ENCODE peak calls at places on chromosomes 5 and 9, in six cellular contexts. One of them, this sample, is unnamed.

GRCh38 chr5:55903121-55903701 is 52.1 kb downstream of the IL31RA start:
- DNase-seq in GM13976: peak
- DNase-seq in HCT116: no peak
- DNase-seq in lower lobe of right lung: no peak
- DNase-seq in foreskin fibroblast: no peak
- DNase-seq in heart left ventricle: no peak
- DNase-seq in this sample: no peak

GRCh38 chr9:137723396-137724113 is 104.8 kb downstream of the EHMT1 start:
- DNase-seq in heart left ventricle: no peak
- DNase-seq in GM13976: no peak
- DNase-seq in HCT116: no peak
- DNase-seq in foreskin fibroblast: no peak
- DNase-seq in lower lobe of right lung: no peak
- DNase-seq in this sample: no peak

GRCh38 chr5:173148354-173148753 is 4.0 kb downstream of the BNIP1 start:
- DNase-seq in foreskin fibroblast: no peak
- DNase-seq in lower lobe of right lung: no peak
- DNase-seq in HCT116: no peak
- DNase-seq in heart left ventricle: no peak
- DNase-seq in GM13976: no peak
- DNase-seq in this sample: no peak

GRCh38 chr5:4579679-4580078 is 560.5 kb upstream of the ADAMTS16 start:
- DNase-seq in heart left ventricle: no peak
- DNase-seq in lower lobe of right lung: no peak
- DNase-seq in GM13976: no peak
- DNase-seq in foreskin fibroblast: no peak
- DNase-seq in HCT116: no peak
- DNase-seq in this sample: no peak

GRCh38 chr9:3441197-3441816 is 84.5 kb downstream of the RFX3 start:
- DNase-seq in foreskin fibroblast: peak
- DNase-seq in lower lobe of right lung: no peak
- DNase-seq in heart left ventricle: no peak
- DNase-seq in GM13976: peak
- DNase-seq in HCT116: peak
- DNase-seq in this sample: peak

GRCh38 chr9:28584542-28584941 is 1011.3 kb upstream of the C9orf72 start:
- DNase-seq in heart left ventricle: no peak
- DNase-seq in HCT116: no peak
- DNase-seq in GM13976: no peak
- DNase-seq in lower lobe of right lung: no peak
- DNase-seq in foreskin fibroblast: no peak
- DNase-seq in this sample: no peak

GRCh38 chr9:16312962-16313546 is 557.4 kb downstream of the BNC2 start:
- DNase-seq in lower lobe of right lung: no peak
- DNase-seq in foreskin fibroblast: no peak
- DNase-seq in GM13976: no peak
- DNase-seq in heart left ventricle: no peak
- DNase-seq in HCT116: no peak
- DNase-seq in this sample: no peak

GRCh38 chr5:167982-168660 is 23.2 kb upstream of the LRRC14B start:
- DNase-seq in foreskin fibroblast: peak
- DNase-seq in heart left ventricle: no peak
- DNase-seq in GM13976: no peak
- DNase-seq in HCT116: no peak
- DNase-seq in lower lobe of right lung: no peak
- DNase-seq in this sample: peak

GRCh38 chr9:70229579-70229978 is 29.2 kb upstream of the SMC5 start:
- DNase-seq in lower lobe of right lung: no peak
- DNase-seq in HCT116: peak
- DNase-seq in foreskin fibroblast: peak
- DNase-seq in GM13976: no peak
- DNase-seq in heart left ventricle: no peak
- DNase-seq in this sample: peak

GRCh38 chr5:111748304-111748763 is 8.7 kb downstream of the NREP start:
- DNase-seq in lower lobe of right lung: no peak
- DNase-seq in GM13976: no peak
- DNase-seq in HCT116: peak
- DNase-seq in heart left ventricle: no peak
- DNase-seq in foreskin fibroblast: peak
- DNase-seq in this sample: peak

GRCh38 chr5:76402251-76402879 is 720 bp upstream of the IQGAP2 start:
- DNase-seq in heart left ventricle: no peak
- DNase-seq in GM13976: peak
- DNase-seq in HCT116: no peak
- DNase-seq in foreskin fibroblast: peak
- DNase-seq in lower lobe of right lung: peak
- DNase-seq in this sample: no peak

GRCh38 chr9:23820731-23821399 is 5.2 kb downstream of the ELAVL2 start:
- DNase-seq in heart left ventricle: peak
- DNase-seq in foreskin fibroblast: peak
- DNase-seq in HCT116: no peak
- DNase-seq in GM13976: no peak
- DNase-seq in lower lobe of right lung: no peak
- DNase-seq in this sample: no peak

GRCh38 chr5:173645437-173645807 is 29.0 kb upstream of the BOD1 start:
- DNase-seq in lower lobe of right lung: peak
- DNase-seq in GM13976: no peak
- DNase-seq in foreskin fibroblast: no peak
- DNase-seq in HCT116: no peak
- DNase-seq in heart left ventricle: no peak
- DNase-seq in this sample: peak

GRCh38 chr5:174825587-174825986 is 101.2 kb downstream of the MSX2 start:
- DNase-seq in GM13976: no peak
- DNase-seq in lower lobe of right lung: no peak
- DNase-seq in heart left ventricle: no peak
- DNase-seq in foreskin fibroblast: peak
- DNase-seq in HCT116: peak
- DNase-seq in this sample: no peak

GRCh38 chr9:36840895-36841536 is 193.1 kb downstream of the PAX5 start:
- DNase-seq in heart left ventricle: no peak
- DNase-seq in HCT116: no peak
- DNase-seq in GM13976: no peak
- DNase-seq in foreskin fibroblast: peak
- DNase-seq in lower lobe of right lung: no peak
- DNase-seq in this sample: no peak

GRCh38 chr9:131608469-131609115 is 63.3 kb downstream of the PRRT1B start:
- DNase-seq in HCT116: peak
- DNase-seq in foreskin fibroblast: peak
- DNase-seq in GM13976: no peak
- DNase-seq in heart left ventricle: peak
- DNase-seq in lower lobe of right lung: peak
- DNase-seq in this sample: peak

GRCh38 chr9:122248448-122248865 is 16.2 kb downstream of the RBM18 start:
- DNase-seq in foreskin fibroblast: no peak
- DNase-seq in GM13976: no peak
- DNase-seq in HCT116: peak
- DNase-seq in lower lobe of right lung: no peak
- DNase-seq in heart left ventricle: no peak
- DNase-seq in this sample: no peak

GRCh38 chr5:17444496-17444895 is 53.5 kb upstream of the TAF11L2 start:
- DNase-seq in lower lobe of right lung: no peak
- DNase-seq in HCT116: no peak
- DNase-seq in GM13976: no peak
- DNase-seq in foreskin fibroblast: no peak
- DNase-seq in heart left ventricle: no peak
- DNase-seq in this sample: no peak

GRCh38 chr5:74034738-74035137 is 408.7 kb downstream of the ARHGEF28 start:
- DNase-seq in lower lobe of right lung: no peak
- DNase-seq in GM13976: no peak
- DNase-seq in HCT116: no peak
- DNase-seq in heart left ventricle: no peak
- DNase-seq in foreskin fibroblast: peak
- DNase-seq in this sample: peak

GRCh38 chr9:129250786-129251185 is 72.7 kb upstream of the IER5L start:
- DNase-seq in GM13976: no peak
- DNase-seq in foreskin fibroblast: peak
- DNase-seq in lower lobe of right lung: no peak
- DNase-seq in HCT116: no peak
- DNase-seq in heart left ventricle: no peak
- DNase-seq in this sample: peak

GRCh38 chr9:133738806-133739150 is 626 bp upstream of the SARDH start:
- DNase-seq in heart left ventricle: no peak
- DNase-seq in HCT116: no peak
- DNase-seq in lower lobe of right lung: no peak
- DNase-seq in GM13976: no peak
- DNase-seq in foreskin fibroblast: no peak
- DNase-seq in this sample: no peak

GRCh38 chr9:133738039-133738805 is at the start of gene SARDH:
- DNase-seq in heart left ventricle: no peak
- DNase-seq in foreskin fibroblast: peak
- DNase-seq in GM13976: peak
- DNase-seq in HCT116: no peak
- DNase-seq in lower lobe of right lung: peak
- DNase-seq in this sample: no peak

GRCh38 chr9:133740891-133741290 is 2.7 kb upstream of the SARDH start:
- DNase-seq in GM13976: no peak
- DNase-seq in lower lobe of right lung: no peak
- DNase-seq in foreskin fibroblast: no peak
- DNase-seq in heart left ventricle: no peak
- DNase-seq in HCT116: no peak
- DNase-seq in this sample: no peak

GRCh38 chr9:133737774-133738038 is 446 bp downstream of the SARDH start:
- DNase-seq in foreskin fibroblast: peak
- DNase-seq in HCT116: no peak
- DNase-seq in heart left ventricle: no peak
- DNase-seq in GM13976: no peak
- DNase-seq in lower lobe of right lung: no peak
- DNase-seq in this sample: no peak

DNA sequence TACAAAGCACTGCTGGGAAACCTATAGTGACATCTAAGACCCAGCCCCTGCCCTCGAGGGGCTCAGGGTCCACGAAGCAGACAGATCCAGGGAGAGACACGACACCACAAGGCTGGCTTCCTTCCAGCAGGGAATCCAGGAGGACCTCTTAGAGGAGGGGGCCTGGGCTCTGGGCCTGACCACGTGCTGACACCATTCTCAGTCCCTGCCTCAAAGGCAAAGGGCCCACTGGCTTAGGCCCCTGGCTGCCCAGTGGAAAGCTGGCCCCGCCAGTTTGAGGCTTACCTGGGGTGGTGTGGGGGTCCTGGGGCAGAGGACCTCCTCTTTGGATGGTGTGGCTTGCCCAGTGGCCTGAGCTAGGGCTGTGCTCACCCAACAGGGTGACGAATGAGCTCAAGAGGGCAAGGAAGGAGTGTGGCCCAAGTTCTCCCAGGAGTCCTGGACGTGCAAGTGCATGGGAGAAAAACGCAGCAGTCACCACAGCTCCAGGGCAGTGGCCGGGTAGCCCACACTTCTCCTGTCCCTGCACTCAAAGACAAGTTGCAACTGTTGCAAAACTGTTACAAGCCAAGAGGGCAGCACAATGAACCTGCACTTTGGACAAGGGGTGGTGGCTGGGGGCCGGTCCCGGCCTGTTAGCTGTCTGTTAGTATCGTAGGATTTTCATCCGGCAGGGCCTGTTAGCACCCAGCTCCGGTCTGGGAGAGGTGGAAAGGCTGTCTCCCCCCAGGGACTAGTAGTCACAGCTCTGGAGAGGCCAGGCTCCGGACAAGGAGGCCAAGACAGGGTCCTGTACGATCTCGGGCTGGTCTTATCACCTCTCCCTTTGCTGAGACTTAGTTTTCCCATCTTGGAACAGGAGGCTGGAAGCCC is 1.5 kb upstream of the SARDH start:
- DNase-seq in GM13976: no peak
- DNase-seq in lower lobe of right lung: no peak
- DNase-seq in heart left ventricle: no peak
- DNase-seq in foreskin fibroblast: no peak
- DNase-seq in HCT116: no peak
- DNase-seq in this sample: no peak
- TF ChIP-seq CTCF in GM13976: no peak
- TF ChIP-seq CTCF in lower lobe of right lung: no peak
- TF ChIP-seq CTCF in heart left ventricle: no peak
- TF ChIP-seq CTCF in foreskin fibroblast: no peak
- TF ChIP-seq CTCF in HCT116: no peak
- TF ChIP-seq CTCF in this sample: no peak

GRCh38 chr5:165502893-165503696 is 1997.7 kb downstream of the MAT2B start:
- DNase-seq in foreskin fibroblast: no peak
- DNase-seq in GM13976: no peak
- DNase-seq in HCT116: no peak
- DNase-seq in heart left ventricle: no peak
- DNase-seq in lower lobe of right lung: no peak
- DNase-seq in this sample: no peak

GRCh38 chr5:165495829-165496380 is 1990.5 kb downstream of the MAT2B start:
- DNase-seq in heart left ventricle: no peak
- DNase-seq in HCT116: no peak
- DNase-seq in lower lobe of right lung: no peak
- DNase-seq in GM13976: no peak
- DNase-seq in foreskin fibroblast: no peak
- DNase-seq in this sample: no peak

DNA sequence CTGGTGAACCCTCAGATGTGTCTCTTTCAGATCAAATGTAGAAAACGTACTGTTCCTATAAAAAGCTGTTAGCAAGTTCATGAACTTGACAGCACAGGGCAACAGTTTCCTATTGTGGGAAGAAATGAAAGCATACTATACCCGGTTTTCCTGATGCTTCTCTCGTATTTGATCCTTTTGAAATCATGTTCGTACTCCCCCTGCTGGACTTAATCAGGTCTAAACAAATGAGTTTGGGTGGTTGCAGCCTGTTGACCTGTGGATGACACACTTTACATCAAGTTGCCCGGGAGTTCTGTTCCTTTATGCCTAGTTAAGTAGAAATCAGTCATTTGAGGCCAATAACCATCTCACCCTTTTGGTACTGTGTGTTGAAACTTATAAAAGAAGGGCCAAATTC is 1992.3 kb downstream of the MAT2B start:
- DNase-seq in heart left ventricle: no peak
- DNase-seq in HCT116: no peak
- DNase-seq in foreskin fibroblast: peak
- DNase-seq in GM13976: peak
- DNase-seq in lower lobe of right lung: no peak
- DNase-seq in this sample: no peak
- TF ChIP-seq CTCF in heart left ventricle: no peak
- TF ChIP-seq CTCF in HCT116: peak
- TF ChIP-seq CTCF in foreskin fibroblast: no peak
- TF ChIP-seq CTCF in GM13976: no peak
- TF ChIP-seq CTCF in lower lobe of right lung: peak
- TF ChIP-seq CTCF in this sample: peak

GRCh38 chr5:10591159-10591558 is 27.3 kb downstream of the ANKRD33B start:
- DNase-seq in GM13976: no peak
- DNase-seq in heart left ventricle: no peak
- DNase-seq in foreskin fibroblast: no peak
- DNase-seq in lower lobe of right lung: no peak
- DNase-seq in HCT116: no peak
- DNase-seq in this sample: no peak
- TF ChIP-seq CTCF in GM13976: no peak
- TF ChIP-seq CTCF in heart left ventricle: no peak
- TF ChIP-seq CTCF in foreskin fibroblast: no peak
- TF ChIP-seq CTCF in lower lobe of right lung: no peak
- TF ChIP-seq CTCF in HCT116: no peak
- TF ChIP-seq CTCF in this sample: no peak

GRCh38 chr5:152499816-152500575 is 94.9 kb upstream of the NMUR2 start:
- DNase-seq in GM13976: no peak
- DNase-seq in heart left ventricle: no peak
- DNase-seq in HCT116: no peak
- DNase-seq in lower lobe of right lung: no peak
- DNase-seq in foreskin fibroblast: no peak
- DNase-seq in this sample: no peak

GRCh38 chr5:152503206-152503605 is 98.1 kb upstream of the NMUR2 start:
- DNase-seq in foreskin fibroblast: no peak
- DNase-seq in lower lobe of right lung: no peak
- DNase-seq in HCT116: no peak
- DNase-seq in GM13976: no peak
- DNase-seq in heart left ventricle: no peak
- DNase-seq in this sample: no peak

GRCh38 chr5:152501294-152501693 is 96.2 kb upstream of the NMUR2 start:
- DNase-seq in foreskin fibroblast: no peak
- DNase-seq in lower lobe of right lung: no peak
- DNase-seq in HCT116: no peak
- DNase-seq in GM13976: no peak
- DNase-seq in heart left ventricle: no peak
- DNase-seq in this sample: no peak

GRCh38 chr5:152505442-152506042 is 100.5 kb upstream of the NMUR2 start:
- DNase-seq in foreskin fibroblast: peak
- DNase-seq in lower lobe of right lung: no peak
- DNase-seq in GM13976: peak
- DNase-seq in heart left ventricle: no peak
- DNase-seq in HCT116: peak
- DNase-seq in this sample: peak
- TF ChIP-seq CTCF in foreskin fibroblast: peak
- TF ChIP-seq CTCF in lower lobe of right lung: peak
- TF ChIP-seq CTCF in GM13976: peak
- TF ChIP-seq CTCF in heart left ventricle: peak
- TF ChIP-seq CTCF in HCT116: peak
- TF ChIP-seq CTCF in this sample: peak

This sample was measured in HFFc6.